ENCODE peak calls at places on chromosomes 11 and 22, in six cellular contexts. One of them, this sample, is unnamed.

GRCh38 chr11:11374358-11375148 is 21.5 kb upstream of the CSNK2A3 start:
- DNase-seq in HepG2: no peak
- DNase-seq in GM12891: no peak
- DNase-seq in H1: no peak
- DNase-seq in K562: no peak
- DNase-seq in GM12878: peak; percentile 11
- DNase-seq in this sample: no peak

GRCh38 chr11:116771935-116772334 is 852 bp downstream of the BUD13 start:
- DNase-seq in HepG2: no peak
- DNase-seq in GM12878: no peak
- DNase-seq in H1: no peak
- DNase-seq in GM12891: no peak
- DNase-seq in K562: no peak
- DNase-seq in this sample: no peak

GRCh38 chr11:73157141-73158010 is 15.3 kb upstream of the FCHSD2 start:
- DNase-seq in GM12878: no peak
- DNase-seq in HepG2: peak; percentile 59
- DNase-seq in H1: no peak
- DNase-seq in K562: no peak
- DNase-seq in GM12891: no peak
- DNase-seq in this sample: no peak

GRCh38 chr22:22032099-22032905 is 49.7 kb upstream of the TOP3B start:
- DNase-seq in GM12891: no peak
- DNase-seq in H1: no peak
- DNase-seq in HepG2: no peak
- DNase-seq in GM12878: no peak
- DNase-seq in K562: no peak
- DNase-seq in this sample: no peak

GRCh38 chr11:10580625-10581024 is 12.2 kb upstream of the LYVE1 start:
- DNase-seq in GM12891: no peak
- DNase-seq in K562: no peak
- DNase-seq in HepG2: no peak
- DNase-seq in H1: no peak
- DNase-seq in GM12878: no peak
- DNase-seq in this sample: no peak

GRCh38 chr11:45616802-45617549 is 48.4 kb downstream of the CHST1 start:
- DNase-seq in H1: no peak
- DNase-seq in GM12891: no peak
- DNase-seq in K562: no peak
- DNase-seq in HepG2: no peak
- DNase-seq in GM12878: no peak
- DNase-seq in this sample: no peak

GRCh38 chr11:9053631-9054030 is 37.8 kb downstream of the SCUBE2 start:
- DNase-seq in K562: no peak
- DNase-seq in HepG2: no peak
- DNase-seq in H1: no peak
- DNase-seq in GM12891: no peak
- DNase-seq in GM12878: no peak
- DNase-seq in this sample: no peak

GRCh38 chr11:120546312-120547205 is 35.0 kb downstream of the GRIK4 start:
- DNase-seq in H1: no peak
- DNase-seq in K562: peak; percentile 16
- DNase-seq in GM12891: no peak
- DNase-seq in GM12878: no peak
- DNase-seq in HepG2: no peak
- DNase-seq in this sample: no peak

GRCh38 chr22:39478461-39478860 is 21.6 kb downstream of the MGAT3 start:
- DNase-seq in GM12891: no peak
- DNase-seq in GM12878: no peak
- DNase-seq in H1: peak; percentile 85
- DNase-seq in HepG2: no peak
- DNase-seq in K562: peak; percentile 51
- DNase-seq in this sample: no peak

GRCh38 chr11:107951105-107951504 is 22.9 kb downstream of the RAB39A start:
- DNase-seq in H1: no peak
- DNase-seq in K562: no peak
- DNase-seq in GM12878: no peak
- DNase-seq in GM12891: no peak
- DNase-seq in HepG2: no peak
- DNase-seq in this sample: no peak

GRCh38 chr11:68371176-68372041 is 59.0 kb downstream of the LRP5 start:
- DNase-seq in GM12891: no peak
- DNase-seq in K562: no peak
- DNase-seq in HepG2: no peak
- DNase-seq in GM12878: peak; percentile 25
- DNase-seq in H1: no peak
- DNase-seq in this sample: peak; percentile 44

GRCh38 chr11:35802221-35802620 is 139.6 kb downstream of the TRIM44 start:
- DNase-seq in GM12878: no peak
- DNase-seq in GM12891: no peak
- DNase-seq in H1: no peak
- DNase-seq in HepG2: no peak
- DNase-seq in K562: no peak
- DNase-seq in this sample: no peak

GRCh38 chr11:79456501-79456900 is 15.7 kb upstream of the TENM4 start:
- DNase-seq in H1: no peak
- DNase-seq in GM12878: no peak
- DNase-seq in K562: no peak
- DNase-seq in HepG2: no peak
- DNase-seq in GM12891: no peak
- DNase-seq in this sample: no peak

GRCh38 chr22:27473533-27473932 is 328.0 kb downstream of the MN1 start:
- DNase-seq in H1: no peak
- DNase-seq in GM12891: no peak
- DNase-seq in K562: no peak
- DNase-seq in HepG2: no peak
- DNase-seq in GM12878: no peak
- DNase-seq in this sample: no peak

GRCh38 chr11:69930081-69931059 is 111.2 kb upstream of the FGF3 start:
- DNase-seq in H1: no peak
- DNase-seq in HepG2: no peak
- DNase-seq in K562: no peak
- DNase-seq in GM12891: no peak
- DNase-seq in GM12878: no peak
- DNase-seq in this sample: no peak

GRCh38 chr11:47426062-47426956 is at the start of gene PSMC3:
- DNase-seq in HepG2: peak; percentile 93
- DNase-seq in K562: peak; percentile 98
- DNase-seq in H1: peak; percentile 98
- DNase-seq in GM12878: peak; percentile 71
- DNase-seq in GM12891: peak; percentile 92
- DNase-seq in this sample: peak; percentile 95
- TF ChIP-seq POLR2A in HepG2: peak; percentile 64
- TF ChIP-seq POLR2A in K562: peak; percentile 96
- TF ChIP-seq POLR2A in H1: peak; percentile 58
- TF ChIP-seq POLR2A in GM12878: peak; percentile 93
- TF ChIP-seq POLR2A in GM12891: peak; percentile 89
- TF ChIP-seq POLR2A in this sample: peak; percentile 94

GRCh38 chr22:44523981-44524759 is 26.1 kb upstream of the RTL6 start:
- DNase-seq in H1: peak; percentile 27
- DNase-seq in GM12878: no peak
- DNase-seq in GM12891: no peak
- DNase-seq in K562: no peak
- DNase-seq in HepG2: no peak
- DNase-seq in this sample: no peak
- TF ChIP-seq POLR2AphosphoS5 in H1: no peak
- TF ChIP-seq POLR2AphosphoS5 in GM12878: no peak
- TF ChIP-seq POLR2AphosphoS5 in GM12891: no peak
- TF ChIP-seq POLR2AphosphoS5 in K562: no peak
- TF ChIP-seq POLR2AphosphoS5 in HepG2: no peak
- TF ChIP-seq POLR2AphosphoS5 in this sample: no peak

GRCh38 chr22:19717691-19718254 is 3.5 kb downstream of the SEPTIN5 start:
- DNase-seq in GM12878: no peak
- DNase-seq in GM12891: peak; percentile 97
- DNase-seq in HepG2: no peak
- DNase-seq in K562: peak; percentile 98
- DNase-seq in H1: peak; percentile 92
- DNase-seq in this sample: peak; percentile 97
- TF ChIP-seq TAF1 in GM12878: no peak
- TF ChIP-seq TAF1 in GM12891: no peak
- TF ChIP-seq TAF1 in HepG2: no peak
- TF ChIP-seq TAF1 in K562: no peak
- TF ChIP-seq TAF1 in H1: no peak
- TF ChIP-seq TAF1 in this sample: no peak

GRCh38 chr22:38028344-38029130 is 28.7 kb upstream of the PICK1 start:
- DNase-seq in GM12891: no peak
- DNase-seq in HepG2: no peak
- DNase-seq in H1: no peak
- DNase-seq in GM12878: no peak
- DNase-seq in K562: no peak
- DNase-seq in this sample: no peak

GRCh38 chr22:38029901-38030300 is 27.3 kb upstream of the PICK1 start:
- DNase-seq in HepG2: no peak
- DNase-seq in H1: no peak
- DNase-seq in K562: no peak
- DNase-seq in GM12891: no peak
- DNase-seq in GM12878: no peak
- DNase-seq in this sample: no peak

GRCh38 chr22:38027487-38027886 is 29.7 kb upstream of the PICK1 start:
- DNase-seq in GM12878: no peak
- DNase-seq in K562: no peak
- DNase-seq in H1: no peak
- DNase-seq in GM12891: no peak
- DNase-seq in HepG2: no peak
- DNase-seq in this sample: no peak

GRCh38 chr22:38030311-38031133 is 26.7 kb upstream of the PICK1 start:
- DNase-seq in HepG2: no peak
- DNase-seq in K562: no peak
- DNase-seq in H1: no peak
- DNase-seq in GM12878: no peak
- DNase-seq in GM12891: no peak
- DNase-seq in this sample: no peak

DNA sequence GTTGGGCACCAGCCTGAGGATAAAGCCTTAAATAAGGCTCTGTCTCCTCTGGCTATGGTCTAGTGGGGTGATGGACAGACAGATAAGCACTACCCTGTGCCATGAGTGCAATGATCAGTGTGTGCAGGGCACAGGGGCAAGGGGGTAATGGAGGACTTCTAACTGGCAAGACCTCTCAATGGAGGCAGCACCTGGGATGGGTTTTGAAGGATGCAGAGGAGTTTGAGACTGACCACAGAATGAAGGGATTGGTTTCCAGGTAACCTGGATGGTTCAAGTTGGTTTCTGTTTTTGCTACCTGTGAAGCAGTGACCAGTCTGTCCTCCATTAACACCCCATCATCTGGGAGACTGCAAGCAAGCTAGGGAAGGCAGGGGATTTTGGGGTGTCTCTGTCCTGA is 27.8 kb upstream of the PICK1 start:
- DNase-seq in GM12878: no peak
- DNase-seq in K562: no peak
- DNase-seq in HepG2: no peak
- DNase-seq in H1: no peak
- DNase-seq in GM12891: no peak
- DNase-seq in this sample: no peak
- TF ChIP-seq POLR2A in GM12878: no peak
- TF ChIP-seq POLR2A in K562: no peak
- TF ChIP-seq POLR2A in HepG2: no peak
- TF ChIP-seq POLR2A in H1: no peak
- TF ChIP-seq POLR2A in GM12891: no peak
- TF ChIP-seq POLR2A in this sample: no peak

GRCh38 chr11:91756829-91757480 is 467.7 kb upstream of the FAT3 start:
- DNase-seq in GM12891: no peak
- DNase-seq in HepG2: no peak
- DNase-seq in GM12878: no peak
- DNase-seq in K562: no peak
- DNase-seq in H1: no peak
- DNase-seq in this sample: no peak
- TF ChIP-seq POLR2AphosphoS5 in GM12891: no peak
- TF ChIP-seq POLR2AphosphoS5 in HepG2: no peak
- TF ChIP-seq POLR2AphosphoS5 in GM12878: no peak
- TF ChIP-seq POLR2AphosphoS5 in K562: no peak
- TF ChIP-seq POLR2AphosphoS5 in H1: no peak
- TF ChIP-seq POLR2AphosphoS5 in this sample: no peak

GRCh38 chr11:115317428-115318185 is 186.6 kb downstream of the CADM1 start:
- DNase-seq in GM12891: no peak
- DNase-seq in K562: no peak
- DNase-seq in H1: no peak
- DNase-seq in HepG2: no peak
- DNase-seq in GM12878: no peak
- DNase-seq in this sample: no peak
- TF ChIP-seq TAF1 in GM12891: no peak
- TF ChIP-seq TAF1 in K562: no peak
- TF ChIP-seq TAF1 in H1: no peak
- TF ChIP-seq TAF1 in HepG2: no peak
- TF ChIP-seq TAF1 in GM12878: no peak
- TF ChIP-seq TAF1 in this sample: no peak

DNA sequence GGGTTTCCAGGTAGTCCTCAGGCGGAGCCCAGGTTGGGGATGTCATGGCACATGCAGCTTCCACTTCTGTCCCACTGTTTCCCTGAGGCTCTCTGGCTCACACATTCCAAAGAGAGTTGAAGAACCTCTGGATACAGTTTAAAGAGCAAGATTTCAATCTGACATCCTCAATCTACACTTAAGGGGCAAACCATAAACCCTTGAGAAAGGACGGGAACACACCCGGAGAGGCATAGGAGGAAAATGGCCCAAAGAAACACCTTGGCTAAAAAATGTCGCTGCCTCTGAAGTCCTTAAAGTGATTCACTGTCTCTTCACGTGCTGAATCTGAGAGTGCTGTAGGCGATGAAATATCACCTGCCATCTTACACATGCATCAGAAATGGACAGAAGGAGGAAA is 70.9 kb upstream of the ARFGAP3 start:
- DNase-seq in GM12891: no peak
- DNase-seq in H1: no peak
- DNase-seq in GM12878: no peak
- DNase-seq in K562: no peak
- DNase-seq in HepG2: no peak
- DNase-seq in this sample: no peak
- TF ChIP-seq POLR2A in GM12891: no peak
- TF ChIP-seq POLR2A in H1: no peak
- TF ChIP-seq POLR2A in GM12878: no peak
- TF ChIP-seq POLR2A in K562: no peak
- TF ChIP-seq POLR2A in HepG2: no peak
- TF ChIP-seq POLR2A in this sample: no peak